ENCODE peak calls at places on chromosomes 5 and 9, in five cellular contexts. K is AG10803, T is astrocyte, I is upper lobe of right lung, H is cardiac muscle cell. F is an unnamed sample.
A peak's percentile ranks its signal among the peaks of the same experiment; 100 is the strongest.

GRCh38 chr9:99013550-99013949 is 69.8 kb downstream of the COL15A1 start:
- DNase-seq in T (no peak), H (no peak), I (no peak), K (no peak), F (no peak)

GRCh38 chr5:72241346-72242003 is 78.6 kb downstream of the MRPS27 start:
- DNase-seq in T (no peak), H (no peak), K (no peak), I (no peak), F (no peak)

GRCh38 chr9:126420643-126421564 is 94.3 kb downstream of the MVB12B start:
- DNase-seq in H (no peak), I (no peak), K (no peak), T (peak; percentile 82), F (peak; percentile 69)

GRCh38 chr9:534886-535285 is 306.6 kb upstream of the DMRT1 start:
- DNase-seq in H (no peak), I (no peak), T (no peak), K (no peak), F (no peak)

GRCh38 chr9:36092014-36092413 is 44.5 kb upstream of the GLIPR2 start:
- DNase-seq in H (no peak), I (no peak), K (no peak), T (no peak), F (no peak)

GRCh38 chr5:34959323-34959722 is 30.0 kb downstream of the DNAJC21 start:
- DNase-seq in H (peak; percentile 21), T (peak; percentile 70), K (peak; percentile 42), I (no peak), F (no peak)

GRCh38 chr5:142317673-142318261 is 7.1 kb downstream of the SPRY4 start:
- DNase-seq in H (no peak), K (no peak), T (no peak), I (no peak), F (no peak)

GRCh38 chr5:61910771-61911170 is 395.2 kb upstream of the KIF2A start:
- DNase-seq in K (no peak), H (no peak), T (no peak), I (no peak), F (no peak)

GRCh38 chr9:73441890-73442818 is 290.5 kb downstream of the ANXA1 start:
- DNase-seq in K (peak; percentile 5), H (no peak), I (no peak), T (peak; percentile 76), F (no peak)

GRCh38 chr9:32572900-32573523 is at the start of gene NDUFB6:
- DNase-seq in I (peak; percentile 98), H (peak; percentile 96), T (peak; percentile 85), K (peak; percentile 88), F (peak; percentile 91)

GRCh38 chr5:123283031-123283430 is 140.2 kb downstream of the CEP120 start:
- DNase-seq in H (peak; percentile 17), T (no peak), K (no peak), I (no peak), F (no peak)

GRCh38 chr5:95773325-95774059 is 42.4 kb downstream of the RHOBTB3 start:
- DNase-seq in I (no peak), T (peak; percentile 94), H (peak; percentile 85), K (peak; percentile 50), F (no peak)

DNA sequence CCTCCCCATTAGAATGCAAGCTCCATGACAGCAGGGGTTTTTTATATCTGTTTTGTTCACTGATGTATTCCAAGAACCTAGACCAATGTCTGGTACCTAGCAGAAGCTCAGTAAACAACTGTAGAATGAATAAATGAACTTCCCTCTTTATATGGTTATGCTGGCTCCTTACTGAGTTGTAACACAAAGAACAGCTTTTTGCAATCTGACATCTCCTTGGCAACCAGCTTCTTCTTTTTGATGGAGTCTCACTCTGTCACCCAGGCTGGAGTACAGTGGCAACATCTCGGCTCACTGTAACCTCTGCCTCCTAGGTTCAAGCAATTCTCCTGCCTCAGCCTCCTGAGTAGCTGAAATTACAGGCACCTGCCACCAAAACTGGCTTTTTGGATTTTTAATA is 13.6 kb downstream of the TRMO start:
- DNase-seq in I (no peak), T (no peak), H (no peak), K (no peak), F (no peak)
- H3K4me3 ChIP-seq in I (no peak overlapping the region), T (no peak overlapping the region), H (no peak overlapping the region), K (no peak overlapping the region), F (no peak overlapping the region)

DNA sequence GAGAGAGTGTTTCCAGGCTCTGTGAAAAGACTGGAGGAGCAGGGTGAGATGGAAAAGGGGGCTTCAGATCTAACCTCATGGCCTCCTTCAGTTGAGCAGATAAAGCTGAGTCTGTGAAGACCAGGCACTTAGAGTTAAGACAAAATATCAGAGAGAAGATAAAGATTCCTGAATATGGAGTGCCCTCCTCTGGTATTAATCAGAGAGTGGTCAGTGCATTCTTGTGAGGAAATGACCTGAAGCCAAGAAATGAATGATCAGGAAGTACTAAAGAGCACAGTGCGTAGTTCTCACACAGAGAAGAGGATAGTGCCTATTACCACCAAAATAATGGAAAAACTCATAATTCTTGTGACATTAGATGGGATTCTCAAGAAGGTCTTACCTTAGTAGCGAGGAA is 1417.0 kb upstream of the ACO1 start:
- DNase-seq in H (no peak), T (no peak), K (no peak), I (no peak), F (no peak)
- TF ChIP-seq CTCF in H (no peak), T (no peak), K (no peak), I (no peak), F (no peak)

DNA sequence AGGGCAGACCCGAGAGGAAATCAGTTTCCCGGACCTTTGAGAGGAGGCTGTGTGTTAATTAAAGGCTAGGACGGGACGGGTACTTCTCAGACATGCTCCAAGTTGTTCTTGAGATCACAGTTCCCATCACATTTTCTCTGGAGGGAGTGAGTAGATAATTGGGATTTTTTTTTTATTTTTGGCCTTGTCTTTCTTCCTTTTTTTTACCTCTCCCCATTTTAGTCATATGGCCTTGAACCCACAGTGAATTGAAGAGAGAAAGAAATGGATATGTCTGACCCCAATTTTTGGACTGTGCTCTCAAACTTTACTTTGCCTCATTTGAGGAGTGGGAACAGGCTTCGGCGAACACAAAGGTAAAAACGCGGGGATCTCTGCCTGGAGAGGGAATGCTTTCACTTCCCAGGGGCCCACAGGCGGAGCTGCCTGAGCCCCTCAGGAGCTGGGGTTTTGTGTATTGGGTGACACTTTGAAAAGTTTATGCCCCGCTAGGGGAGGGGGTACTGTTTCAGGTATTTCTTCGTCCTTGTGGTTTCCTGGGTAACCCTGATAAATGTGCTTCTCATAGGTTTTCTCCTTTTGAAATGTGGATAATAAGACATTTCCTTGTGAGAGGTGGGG is 191.8 kb downstream of the CD180 start:
- DNase-seq in I (no peak), T (no peak), K (no peak), H (no peak), F (no peak)
- H3K4me3 ChIP-seq in I (peak overlapping the region; percentile 58), T (peak overlapping the region; percentile 81), K (peak overlapping the region; percentile 63), H (peak overlapping the region; percentile 78), F (peak overlapping the region; percentile 93)

GRCh38 chr5:40260351-40260750 is 419.4 kb upstream of the PTGER4 start:
- DNase-seq in T (no peak), K (no peak), H (peak; percentile 18), I (no peak), F (no peak)
- TF ChIP-seq CTCF in T (no peak), K (no peak), H (no peak), I (no peak), F (no peak)

DNA sequence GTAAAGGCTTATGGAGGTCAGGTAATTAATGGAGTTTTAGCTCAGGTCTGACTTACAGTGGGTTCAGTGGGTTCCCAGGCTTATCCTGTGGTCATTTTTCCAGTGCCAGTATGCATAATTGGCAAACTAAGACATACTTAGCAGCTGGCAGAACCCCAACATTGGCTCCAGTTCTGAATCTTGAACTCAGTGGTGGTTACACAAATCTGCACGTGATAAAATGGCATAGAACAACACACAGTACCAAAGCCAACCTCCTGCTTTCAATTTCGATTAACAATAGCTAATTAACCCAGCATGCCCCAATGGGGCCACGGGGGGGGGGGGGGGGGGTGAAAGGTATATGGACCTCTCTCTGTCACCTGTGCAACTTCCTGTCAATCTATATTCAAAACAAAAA is 19.0 kb upstream of the BARX1 start:
- DNase-seq in I (no peak), T (peak; percentile 9), H (no peak), K (peak; percentile 37), F (no peak)
- H3K4me3 ChIP-seq in I (no peak overlapping the region), T (no peak overlapping the region), H (no peak overlapping the region), K (no peak overlapping the region), F (no peak overlapping the region)

DNA sequence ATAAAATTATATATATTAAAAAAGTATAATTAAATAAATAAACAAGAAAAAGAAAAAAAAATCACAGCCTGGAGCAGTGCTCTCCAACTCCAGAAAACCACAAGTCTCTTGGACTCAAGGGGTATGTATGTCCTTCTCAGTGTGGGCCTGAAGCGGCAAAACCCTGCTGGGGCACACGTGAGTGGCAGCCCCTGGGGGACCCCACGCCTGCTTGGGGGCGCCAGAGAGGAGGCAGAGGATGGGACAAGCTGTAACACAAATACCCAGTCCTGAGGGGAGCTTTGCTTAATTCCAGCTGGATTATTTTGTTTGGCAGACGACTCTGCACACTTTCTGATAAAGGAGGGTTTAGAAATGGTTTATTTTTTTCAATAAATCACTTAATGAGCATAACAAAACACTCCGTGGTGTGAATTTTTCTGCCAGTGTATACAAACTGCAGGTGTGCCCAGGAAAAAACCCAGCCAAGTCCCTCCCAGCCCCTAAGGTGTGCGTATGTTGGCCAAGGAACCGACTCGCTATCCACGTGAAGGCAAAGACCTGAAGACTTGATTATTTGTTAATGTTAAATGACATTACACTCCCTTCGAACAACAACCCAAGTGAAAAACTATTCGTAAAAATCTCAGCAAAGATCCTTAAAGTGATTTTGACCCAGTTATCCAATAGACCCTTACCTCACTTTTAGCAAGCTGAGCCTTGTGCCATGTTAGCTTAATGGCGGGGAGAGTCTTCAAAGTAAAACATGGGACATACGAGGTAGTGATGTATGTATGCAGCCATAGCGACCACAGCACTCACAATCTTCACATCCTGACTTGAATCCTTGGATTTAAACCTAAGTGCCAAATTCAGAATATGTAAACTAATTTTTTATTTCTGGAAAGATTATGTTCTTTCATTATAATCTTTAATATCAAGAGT is 32.9 kb downstream of the ANKH start:
- DNase-seq in T (no peak), H (no peak), K (no peak), I (no peak), F (no peak)
- TF ChIP-seq CTCF in T (no peak), H (no peak), K (no peak), I (no peak), F (peak; percentile 10)

GRCh38 chr9:104772707-104773106 is 8.8 kb downstream of the NIPSNAP3B start:
- DNase-seq in K (peak; percentile 58), T (no peak), H (peak; percentile 48), I (no peak), F (peak; percentile 28)

GRCh38 chr9:104774132-104774531 is 10.2 kb downstream of the NIPSNAP3B start:
- DNase-seq in H (no peak), I (no peak), T (no peak), K (no peak), F (no peak)

GRCh38 chr9:104774831-104775573 is 11.1 kb downstream of the NIPSNAP3B start:
- DNase-seq in T (no peak), H (peak; percentile 50), I (no peak), K (no peak), F (no peak)

GRCh38 chr9:104775574-104775936 is 11.6 kb downstream of the NIPSNAP3B start:
- DNase-seq in T (no peak), K (no peak), I (no peak), H (no peak), F (no peak)

GRCh38 chr9:104773118-104773517 is 9.2 kb downstream of the NIPSNAP3B start:
- DNase-seq in K (no peak), H (no peak), I (no peak), T (no peak), F (no peak)
- H3K4me3 ChIP-seq in K (no peak overlapping the region), H (no peak overlapping the region), I (no peak overlapping the region), T (no peak overlapping the region), F (no peak overlapping the region)

GRCh38 chr5:65612298-65612907 is 11.7 kb downstream of the TRIM23 start:
- DNase-seq in K (no peak), T (no peak), I (no peak), H (no peak), F (no peak)
- TF ChIP-seq CTCF in K (no peak), T (no peak), I (no peak), H (no peak), F (no peak)

GRCh38 chr9:129183495-129184308 is 5.6 kb upstream of the IER5L start:
- DNase-seq in H (no peak), I (no peak), T (no peak), K (no peak), F (peak; percentile 67)
- H3K4me3 ChIP-seq in H (no peak overlapping the region), I (no peak overlapping the region), T (no peak overlapping the region), K (no peak overlapping the region), F (no peak overlapping the region)